ENCODE peak calls at places on chromosomes 1 and 21, in four cellular contexts. One of them, this sample, is unnamed. For H3K4me1, the result is how much of the 10 kb centered on the place peaks cover.

GRCh38 chr21:15190837-15191236 is 126.0 kb upstream of the NRIP1 start:
- DNase-seq in GM23248: no peak
- DNase-seq in pancreas: no peak
- DNase-seq in cardiac muscle cell: no peak
- DNase-seq in this sample: no peak

GRCh38 chr1:143610196-143610595 is 361.6 kb downstream of the FAM72C start:
- DNase-seq in GM23248: no peak
- DNase-seq in pancreas: no peak
- DNase-seq in cardiac muscle cell: no peak
- DNase-seq in this sample: no peak

GRCh38 chr21:15406791-15407190 is 323.0 kb upstream of the USP25 start:
- DNase-seq in GM23248: no peak
- DNase-seq in pancreas: no peak
- DNase-seq in cardiac muscle cell: no peak
- DNase-seq in this sample: no peak

GRCh38 chr1:15382601-15383518 is 26.8 kb upstream of the EFHD2 start:
- DNase-seq in GM23248: no peak
- DNase-seq in pancreas: no peak
- DNase-seq in cardiac muscle cell: no peak
- DNase-seq in this sample: no peak

GRCh38 chr1:66044912-66045311 is 252.2 kb downstream of the PDE4B start:
- DNase-seq in GM23248: no peak
- DNase-seq in pancreas: no peak
- DNase-seq in cardiac muscle cell: no peak
- DNase-seq in this sample: no peak

GRCh38 chr1:197899037-197899436 is 3.4 kb upstream of the C1orf53 start:
- DNase-seq in GM23248: no peak
- DNase-seq in pancreas: no peak
- DNase-seq in cardiac muscle cell: no peak
- DNase-seq in this sample: no peak

GRCh38 chr1:177384461-177384860 is 213.7 kb downstream of the BRINP2 start:
- DNase-seq in GM23248: peak
- DNase-seq in pancreas: no peak
- DNase-seq in cardiac muscle cell: peak
- DNase-seq in this sample: no peak

GRCh38 chr21:45140346-45140940 is 66.1 kb downstream of the ADARB1 start:
- DNase-seq in GM23248: peak
- DNase-seq in pancreas: no peak
- DNase-seq in cardiac muscle cell: peak
- DNase-seq in this sample: peak

GRCh38 chr1:212410231-212410825 is 4.4 kb downstream of the PACC1 start:
- DNase-seq in GM23248: no peak
- DNase-seq in pancreas: no peak
- DNase-seq in cardiac muscle cell: no peak
- DNase-seq in this sample: no peak

GRCh38 chr1:67935560-67935959 is 102.3 kb upstream of the GNG12 start:
- DNase-seq in GM23248: no peak
- DNase-seq in pancreas: no peak
- DNase-seq in cardiac muscle cell: no peak
- DNase-seq in this sample: no peak

GRCh38 chr1:223684488-223684792 is 18.9 kb upstream of the CAPN8 start:
- DNase-seq in GM23248: no peak
- DNase-seq in pancreas: no peak
- DNase-seq in cardiac muscle cell: no peak
- DNase-seq in this sample: no peak

GRCh38 chr1:109620396-109620817 is 770 bp downstream of the AMPD2 start:
- DNase-seq in GM23248: peak
- DNase-seq in pancreas: no peak
- DNase-seq in cardiac muscle cell: peak
- DNase-seq in this sample: peak

GRCh38 chr1:202599669-202600431 is 110.4 kb downstream of the SYT2 start:
- DNase-seq in GM23248: peak
- DNase-seq in pancreas: no peak
- DNase-seq in cardiac muscle cell: peak
- DNase-seq in this sample: peak

GRCh38 chr1:38047603-38048146 is 1.1 kb upstream of the POU3F1 start:
- DNase-seq in GM23248: peak
- DNase-seq in pancreas: no peak
- DNase-seq in cardiac muscle cell: peak
- DNase-seq in this sample: no peak

GRCh38 chr1:217009376-217009775 is 286.1 kb upstream of the ESRRG start:
- DNase-seq in GM23248: no peak
- DNase-seq in pancreas: no peak
- DNase-seq in cardiac muscle cell: no peak
- DNase-seq in this sample: no peak

GRCh38 chr1:203935286-203935685 is 73.9 kb downstream of the SNRPE start:
- DNase-seq in GM23248: no peak
- DNase-seq in pancreas: no peak
- DNase-seq in cardiac muscle cell: no peak
- DNase-seq in this sample: no peak

GRCh38 chr1:47694011-47694890 is 256.4 kb downstream of the FOXD2 start:
- DNase-seq in GM23248: no peak
- DNase-seq in pancreas: no peak
- DNase-seq in cardiac muscle cell: no peak
- DNase-seq in this sample: no peak

GRCh38 chr1:70205076-70205436 is 323 bp downstream of the LRRC40 start:
- DNase-seq in GM23248: peak
- DNase-seq in pancreas: no peak
- DNase-seq in cardiac muscle cell: no peak
- DNase-seq in this sample: no peak

GRCh38 chr1:21909787-21910503 is 27.2 kb downstream of the HSPG2 start:
- DNase-seq in GM23248: peak
- DNase-seq in pancreas: no peak
- DNase-seq in cardiac muscle cell: peak
- DNase-seq in this sample: peak

GRCh38 chr1:171844381-171844780 is 3.1 kb downstream of the DNM3 start:
- DNase-seq in GM23248: peak
- DNase-seq in pancreas: no peak
- DNase-seq in cardiac muscle cell: no peak
- DNase-seq in this sample: no peak

DNA sequence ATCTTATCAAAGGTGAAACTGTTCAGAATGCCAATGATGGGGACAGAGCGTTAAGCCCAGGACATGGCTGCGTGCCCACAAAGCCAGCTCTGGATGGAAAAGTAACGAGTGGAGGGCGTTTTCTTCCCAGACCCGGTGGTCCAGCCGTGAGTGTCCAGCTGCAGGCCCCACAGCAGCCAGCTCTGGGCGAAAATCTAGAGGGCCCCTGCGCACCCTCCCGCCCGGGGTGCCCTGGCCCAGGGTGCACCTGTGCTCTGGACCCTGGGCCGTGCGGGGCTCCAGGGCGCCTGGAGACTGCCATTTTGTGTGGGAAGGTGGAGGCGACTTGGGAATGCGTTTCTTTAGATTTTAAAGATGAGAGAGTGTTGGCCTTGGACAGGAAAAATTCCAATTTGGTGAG is 58.8 kb downstream of the SKI start:
- DNase-seq in GM23248: no peak
- DNase-seq in pancreas: no peak
- DNase-seq in cardiac muscle cell: no peak
- DNase-seq in this sample: peak
- H3K4me1 ChIP-seq in GM23248: under half
- H3K4me1 ChIP-seq in pancreas: under half
- H3K4me1 ChIP-seq in cardiac muscle cell: under half
- H3K4me1 ChIP-seq in this sample: half or more

GRCh38 chr1:241525026-241525425 is 5.5 kb upstream of the FH start:
- DNase-seq in GM23248: no peak
- DNase-seq in pancreas: no peak
- DNase-seq in cardiac muscle cell: no peak
- DNase-seq in this sample: no peak

GRCh38 chr1:241521718-241522117 is 2.2 kb upstream of the FH start:
- DNase-seq in GM23248: no peak
- DNase-seq in pancreas: no peak
- DNase-seq in cardiac muscle cell: no peak
- DNase-seq in this sample: no peak

GRCh38 chr1:241520080-241520465 is 518 bp upstream of the FH start:
- DNase-seq in GM23248: no peak
- DNase-seq in pancreas: no peak
- DNase-seq in cardiac muscle cell: no peak
- DNase-seq in this sample: no peak

GRCh38 chr1:241518447-241519307 is 878 bp downstream of the FH start:
- DNase-seq in GM23248: peak
- DNase-seq in pancreas: no peak
- DNase-seq in cardiac muscle cell: peak
- DNase-seq in this sample: peak

DNA sequence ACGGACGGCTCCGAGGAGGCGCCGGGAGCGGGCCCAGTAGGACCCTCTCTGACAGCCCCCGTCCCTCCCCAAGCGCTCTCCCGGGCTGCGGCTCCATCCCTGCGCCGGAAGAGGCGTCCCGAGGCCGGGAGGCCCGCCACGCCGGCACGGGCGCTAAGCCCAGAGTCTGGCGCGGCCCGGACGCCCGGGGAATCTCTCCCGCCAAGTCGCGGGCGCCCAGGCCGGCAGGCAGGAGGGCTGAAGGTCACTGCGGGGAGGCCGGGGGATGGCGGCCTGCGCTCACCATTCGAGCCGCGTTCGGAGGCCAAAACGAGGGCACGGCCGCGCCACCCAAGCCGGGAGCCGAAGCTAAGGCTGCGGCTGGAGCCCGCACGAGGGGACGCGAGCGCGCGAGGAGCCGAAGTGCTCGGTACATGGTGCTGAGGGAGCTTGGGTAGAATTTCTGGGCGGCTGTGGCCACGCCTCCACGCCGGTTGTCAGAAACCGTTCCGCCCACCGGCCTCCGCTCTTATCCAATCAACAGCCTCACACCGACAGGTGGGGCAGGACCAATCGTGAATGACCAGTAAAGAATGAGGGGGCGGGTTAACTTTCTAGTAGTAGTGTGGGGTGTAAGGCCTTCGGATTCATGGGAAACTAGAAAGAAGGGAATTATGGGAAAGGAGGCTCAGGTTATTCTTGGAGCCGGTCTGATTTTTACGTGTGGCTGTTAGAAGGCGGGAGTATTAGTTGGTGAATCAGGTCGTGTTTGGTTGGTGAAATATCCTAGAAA is at the start of gene FH:
- DNase-seq in GM23248: peak
- DNase-seq in pancreas: peak
- DNase-seq in cardiac muscle cell: peak
- DNase-seq in this sample: peak
- H3K4me1 ChIP-seq in GM23248: under half
- H3K4me1 ChIP-seq in pancreas: under half
- H3K4me1 ChIP-seq in cardiac muscle cell: under half
- H3K4me1 ChIP-seq in this sample: under half

DNA sequence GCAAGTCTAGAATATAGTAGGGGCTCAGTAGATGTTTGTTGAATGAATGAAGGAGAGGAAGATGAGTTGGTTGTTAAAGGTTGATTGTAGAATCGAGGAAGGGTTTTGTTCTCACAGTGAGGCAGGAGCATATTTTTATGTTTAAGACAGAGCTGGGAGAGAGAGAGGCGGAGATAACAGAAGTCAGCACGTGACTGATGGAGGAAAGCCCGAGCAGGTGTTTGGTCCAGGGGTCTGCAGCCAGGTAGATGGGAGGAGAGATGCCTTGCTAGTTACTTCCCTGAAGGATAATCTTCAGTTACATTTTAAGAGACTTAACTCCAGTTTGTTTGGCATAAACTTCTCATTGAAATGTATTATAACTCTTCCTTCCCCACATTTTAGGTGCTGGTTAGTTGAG is 86.8 kb downstream of the DYRK1A start:
- DNase-seq in GM23248: no peak
- DNase-seq in pancreas: no peak
- DNase-seq in cardiac muscle cell: no peak
- DNase-seq in this sample: no peak
- H3K4me1 ChIP-seq in GM23248: half or more
- H3K4me1 ChIP-seq in pancreas: under half
- H3K4me1 ChIP-seq in cardiac muscle cell: half or more
- H3K4me1 ChIP-seq in this sample: under half

GRCh38 chr1:17566892-17567291 is 27.4 kb downstream of the ARHGEF10L start:
- DNase-seq in GM23248: no peak
- DNase-seq in pancreas: no peak
- DNase-seq in cardiac muscle cell: no peak
- DNase-seq in this sample: peak

GRCh38 chr1:17567582-17567981 is 28.1 kb downstream of the ARHGEF10L start:
- DNase-seq in GM23248: peak
- DNase-seq in pancreas: no peak
- DNase-seq in cardiac muscle cell: peak
- DNase-seq in this sample: no peak

GRCh38 chr1:17569200-17570139 is 30.0 kb downstream of the ARHGEF10L start:
- DNase-seq in GM23248: peak
- DNase-seq in pancreas: peak
- DNase-seq in cardiac muscle cell: peak
- DNase-seq in this sample: peak

GRCh38 chr1:17570228-17570627 is 30.7 kb downstream of the ARHGEF10L start:
- DNase-seq in GM23248: no peak
- DNase-seq in pancreas: no peak
- DNase-seq in cardiac muscle cell: no peak
- DNase-seq in this sample: no peak

GRCh38 chr1:17568014-17568413 is 28.5 kb downstream of the ARHGEF10L start:
- DNase-seq in GM23248: no peak
- DNase-seq in pancreas: no peak
- DNase-seq in cardiac muscle cell: no peak
- DNase-seq in this sample: no peak
- H3K4me1 ChIP-seq in GM23248: under half
- H3K4me1 ChIP-seq in pancreas: under half
- H3K4me1 ChIP-seq in cardiac muscle cell: under half
- H3K4me1 ChIP-seq in this sample: half or more

GRCh38 chr1:113929750-113930498 is 800 bp downstream of the HIPK1 start:
- DNase-seq in GM23248: peak
- DNase-seq in pancreas: peak
- DNase-seq in cardiac muscle cell: peak
- DNase-seq in this sample: peak

GRCh38 chr1:113928129-113928949 is 785 bp upstream of the HIPK1 start:
- DNase-seq in GM23248: peak
- DNase-seq in pancreas: no peak
- DNase-seq in cardiac muscle cell: no peak
- DNase-seq in this sample: no peak

GRCh38 chr1:113931456-113931855 is 2.3 kb downstream of the HIPK1 start:
- DNase-seq in GM23248: peak
- DNase-seq in pancreas: no peak
- DNase-seq in cardiac muscle cell: peak
- DNase-seq in this sample: no peak

GRCh38 chr1:113928950-113929749 is at the start of gene HIPK1:
- DNase-seq in GM23248: peak
- DNase-seq in pancreas: peak
- DNase-seq in cardiac muscle cell: peak
- DNase-seq in this sample: peak

GRCh38 chr1:113930499-113931161 is 1.5 kb downstream of the HIPK1 start:
- DNase-seq in GM23248: peak
- DNase-seq in pancreas: no peak
- DNase-seq in cardiac muscle cell: peak
- DNase-seq in this sample: peak
- H3K4me1 ChIP-seq in GM23248: under half
- H3K4me1 ChIP-seq in pancreas: under half
- H3K4me1 ChIP-seq in cardiac muscle cell: under half
- H3K4me1 ChIP-seq in this sample: under half

GRCh38 chr1:205592443-205593003 is 39.3 kb downstream of the ELK4 start:
- DNase-seq in GM23248: no peak
- DNase-seq in pancreas: no peak
- DNase-seq in cardiac muscle cell: no peak
- DNase-seq in this sample: no peak
- H3K4me1 ChIP-seq in GM23248: under half
- H3K4me1 ChIP-seq in pancreas: under half
- H3K4me1 ChIP-seq in cardiac muscle cell: under half
- H3K4me1 ChIP-seq in this sample: under half

This sample was measured in thyroid gland.